ENCODE peak calls at places on chromosomes 11 and 22, in four cellular contexts. D is pancreas; X is mucosa of descending colon; F is CD8-positive, alpha-beta T cell. B is an unnamed sample. For H3K36me3, the result is how much of the 10 kb centered on the place peaks cover.

GRCh38 chr11:45355706-45356041 is 69.5 kb upstream of the SYT13 start:
- DNase-seq in D (no peak), X (no peak), F (no peak), B (no peak)

GRCh38 chr11:16047073-16047472 is 309.3 kb downstream of the SOX6 start:
- DNase-seq in D (no peak), X (no peak), F (no peak), B (no peak)

GRCh38 chr11:78365381-78365792 is 52.2 kb downstream of the GAB2 start:
- DNase-seq in D (no peak), X (no peak), F (no peak), B (no peak)

GRCh38 chr22:28112548-28113043 is 193.5 kb upstream of the PITPNB start:
- DNase-seq in D (no peak), X (peak), F (no peak), B (no peak)

GRCh38 chr11:35303596-35304392 is 115.6 kb downstream of the SLC1A2 start:
- DNase-seq in D (peak), X (peak), F (no peak), B (peak)

GRCh38 chr11:122765487-122766131 is 72.7 kb upstream of the CRTAM start:
- DNase-seq in D (no peak), X (no peak), F (no peak), B (no peak)

GRCh38 chr11:3124821-3125220 is 40.3 kb downstream of the OSBPL5 start:
- DNase-seq in D (no peak), X (no peak), F (no peak), B (no peak)

GRCh38 chr11:124891390-124891861 is 6.2 kb downstream of the ROBO4 start:
- DNase-seq in D (no peak), X (no peak), F (peak), B (no peak)

GRCh38 chr11:129980086-129980485 is 22.5 kb downstream of the PRDM10 start:
- DNase-seq in D (no peak), X (no peak), F (no peak), B (no peak)

GRCh38 chr11:129987950-129988349 is 14.7 kb downstream of the PRDM10 start:
- DNase-seq in D (no peak), X (no peak), F (no peak), B (no peak)

GRCh38 chr11:129989437-129989836 is 13.2 kb downstream of the PRDM10 start:
- DNase-seq in D (no peak), X (peak), F (no peak), B (no peak)

GRCh38 chr11:129985823-129986222 is 16.8 kb downstream of the PRDM10 start:
- DNase-seq in D (no peak), X (no peak), F (no peak), B (no peak)
- H3K4me3 ChIP-seq in D (no peak), X (no peak), F (no peak), B (no peak)

GRCh38 chr11:71437879-71438278 is 10.3 kb downstream of the DHCR7 start:
- DNase-seq in D (no peak), X (no peak), F (no peak), B (no peak)
- TF ChIP-seq CTCF in D (no peak), X (no peak), F (no peak), B (no peak)

GRCh38 chr11:8830641-8831040 is 80.3 kb upstream of the AKIP1 start:
- DNase-seq in D (no peak), X (no peak), F (no peak), B (no peak)
- H3K36me3 ChIP-seq in D (under half), X (under half), F (under half), B (under half)

GRCh38 chr11:27757953-27758352 is 57.7 kb upstream of the BDNF start:
- DNase-seq in D (no peak), X (no peak), F (no peak), B (peak)

DNA sequence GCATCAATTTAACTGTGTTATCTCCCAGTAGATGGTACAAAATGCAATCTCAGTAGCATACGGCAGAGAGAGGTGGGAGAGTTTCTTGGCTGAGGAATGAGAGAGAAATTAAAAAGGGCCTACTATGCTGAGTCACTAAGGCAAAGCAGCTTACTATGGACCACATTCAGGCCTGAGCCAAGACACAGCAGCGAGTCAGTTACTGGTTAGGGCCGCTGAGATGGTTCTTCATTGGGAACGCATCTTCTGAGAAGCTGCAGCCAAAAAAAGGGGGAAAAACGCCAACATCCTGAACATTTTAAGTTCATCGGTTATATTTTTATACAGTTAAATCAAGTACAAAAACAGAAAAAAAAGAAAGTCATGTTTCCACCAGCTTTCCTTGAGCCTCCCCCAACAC is 61.1 kb upstream of the BDNF start:
- DNase-seq in D (no peak), X (no peak), F (no peak), B (no peak)
- H3K4me3 ChIP-seq in D (no peak), X (no peak), F (no peak), B (no peak)

DNA sequence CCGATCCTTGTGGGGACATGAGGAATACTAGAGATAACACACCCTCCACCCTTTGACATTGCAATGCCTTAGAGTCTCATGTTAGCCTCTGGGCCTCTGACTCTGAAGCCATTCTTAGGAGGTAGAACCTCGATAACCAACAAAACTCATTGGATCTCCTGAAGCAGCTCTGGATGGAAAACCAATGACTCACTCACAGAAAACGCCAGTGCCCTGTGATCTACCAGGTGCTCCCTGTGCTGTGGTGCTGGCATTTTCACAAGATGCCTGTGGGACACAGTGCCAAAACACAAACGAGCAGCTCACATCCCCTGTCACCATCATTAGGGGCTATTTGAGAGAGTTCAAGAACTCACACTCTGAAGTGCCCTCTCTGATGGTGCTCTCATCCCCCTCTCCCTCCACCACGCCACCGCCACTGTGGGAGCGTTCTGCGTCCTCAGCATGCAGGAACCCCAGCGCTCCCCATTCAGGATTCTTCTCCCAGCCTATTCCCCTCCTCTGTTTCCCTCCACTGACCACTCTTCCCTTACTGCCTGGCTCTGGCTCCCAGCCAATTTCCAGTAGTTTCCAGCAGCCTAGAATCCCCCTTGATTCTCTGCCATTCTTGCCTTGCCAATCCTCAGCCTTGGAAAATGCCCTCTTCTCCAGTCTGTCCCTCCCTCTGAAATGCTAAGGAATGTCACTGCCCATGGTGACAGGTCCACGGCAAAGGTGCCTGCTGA is 4.6 kb upstream of the POLD4 start:
- DNase-seq in D (no peak), X (peak), F (no peak), B (no peak)
- TF ChIP-seq CTCF in D (no peak), X (no peak), F (no peak), B (no peak)

DNA sequence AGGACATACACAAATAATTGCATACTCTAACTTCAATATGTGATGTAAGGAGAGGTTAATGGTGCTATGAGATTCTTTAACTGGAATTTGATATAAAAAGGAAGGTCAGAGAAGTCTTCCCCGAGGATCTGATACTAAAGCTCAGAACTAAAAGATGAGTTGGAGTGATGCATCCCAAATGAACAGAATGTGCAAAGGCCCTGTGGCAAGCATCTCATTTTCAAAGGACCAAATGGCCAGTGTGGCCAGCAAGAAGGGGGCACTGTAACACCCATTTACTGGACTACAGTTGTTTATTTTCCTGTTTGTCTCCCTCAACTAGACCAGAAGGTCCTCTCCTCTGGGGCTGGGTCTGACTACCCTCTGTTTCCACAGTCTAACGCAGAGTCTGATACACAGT is 114.9 kb upstream of the ASPHD2 start:
- DNase-seq in D (no peak), X (no peak), F (no peak), B (no peak)
- H3K36me3 ChIP-seq in D (under half), X (under half), F (under half), B (under half)

GRCh38 chr11:120652705-120653335 is 141.3 kb downstream of the GRIK4 start:
- DNase-seq in D (no peak), X (no peak), F (no peak), B (no peak)
- H3K4me3 ChIP-seq in D (no peak), X (no peak), F (no peak), B (no peak)

DNA sequence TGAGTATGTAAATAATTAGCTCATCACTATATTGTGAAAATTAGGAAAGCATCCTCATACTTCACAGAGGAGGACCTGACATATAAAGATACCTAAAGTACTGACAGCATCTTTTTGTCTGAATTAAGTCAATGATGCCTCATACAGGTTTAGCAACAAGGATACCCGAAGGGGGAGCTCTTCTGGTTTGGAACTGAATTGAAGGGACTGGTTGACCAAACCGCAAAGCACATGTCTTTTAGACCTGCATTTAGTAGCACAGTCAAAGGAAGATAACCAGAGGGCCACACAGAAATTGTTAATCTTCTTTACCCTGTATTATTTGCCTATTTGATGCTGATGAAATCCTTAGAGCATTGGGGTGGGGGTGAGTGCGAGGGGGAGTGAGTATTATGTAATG is 12.9 kb upstream of the WT1 start:
- DNase-seq in D (no peak), X (no peak), F (no peak), B (no peak)
- TF ChIP-seq CTCF in D (no peak), X (no peak), F (no peak), B (no peak)

GRCh38 chr11:133936136-133936535 is 20.6 kb downstream of the IGSF9B start:
- DNase-seq in D (no peak), X (no peak), F (no peak), B (no peak)

GRCh38 chr11:133935551-133935910 is 21.2 kb downstream of the IGSF9B start:
- DNase-seq in D (no peak), X (no peak), F (no peak), B (no peak)

GRCh38 chr11:133934096-133934495 is 22.7 kb downstream of the IGSF9B start:
- DNase-seq in D (no peak), X (no peak), F (no peak), B (no peak)

GRCh38 chr11:133936551-133936950 is 20.2 kb downstream of the IGSF9B start:
- DNase-seq in D (no peak), X (no peak), F (no peak), B (no peak)

DNA sequence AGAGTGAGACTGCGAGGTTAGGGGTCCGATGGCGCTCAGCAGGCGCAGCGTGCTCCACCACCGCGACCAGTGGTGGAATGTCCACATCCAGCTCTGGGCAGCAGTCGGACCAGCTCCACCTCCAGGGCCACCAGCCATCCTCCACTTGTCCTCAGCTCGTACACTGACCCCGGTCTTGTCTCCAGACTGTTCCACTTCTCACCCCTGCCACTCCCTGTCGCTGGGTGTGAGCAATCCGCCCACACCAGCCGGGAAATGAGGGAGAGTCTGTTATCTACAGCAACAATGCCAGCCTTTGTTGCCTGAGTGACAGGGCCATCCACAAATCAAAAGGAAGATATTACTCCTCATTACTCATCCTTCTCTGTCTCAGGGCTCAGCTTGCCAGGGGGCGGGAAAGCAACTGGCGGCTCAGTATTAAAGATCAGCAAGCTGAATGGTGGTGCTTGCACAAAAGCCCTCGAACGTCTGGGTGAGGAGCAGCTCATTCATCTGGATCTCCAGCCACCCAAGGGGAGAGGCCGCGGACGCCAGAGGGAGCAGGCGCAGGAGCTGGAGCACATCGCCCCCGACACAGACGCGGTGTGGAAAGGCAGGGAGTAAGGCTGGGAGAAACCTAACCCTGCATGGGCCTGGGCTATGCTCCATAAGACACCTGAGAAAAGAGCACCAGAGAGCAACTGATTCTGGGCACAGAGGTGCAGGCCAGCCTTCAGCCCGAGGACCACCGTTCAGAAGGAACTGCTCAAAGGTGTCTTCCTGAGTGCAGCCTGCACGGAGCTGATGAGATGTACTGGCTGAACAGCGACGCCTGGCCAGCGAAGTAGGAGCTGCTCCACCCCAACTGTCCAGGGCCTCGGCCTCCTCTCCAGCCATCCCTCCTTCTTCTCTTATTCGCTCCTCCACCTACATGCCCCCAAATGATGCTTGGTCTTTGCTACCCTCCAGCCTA is 21.9 kb downstream of the IGSF9B start:
- DNase-seq in D (no peak), X (peak), F (no peak), B (no peak)
- H3K36me3 ChIP-seq in D (under half), X (under half), F (under half), B (under half)